ENCODE peak calls at places on chromosomes 12 and 14, in four cellular contexts. O is K562, F is A549, N is HepG2. J is an unnamed sample.

GRCh38 chr14:49880267-49881064 is 12.4 kb upstream of the ARF6 start:
- DNase-seq in O (no peak), F (no peak), N (no peak), J (no peak)

GRCh38 chr12:28780960-28781359 is 368.1 kb upstream of the FAR2 start:
- DNase-seq in O (no peak), F (no peak), N (no peak), J (no peak)

GRCh38 chr12:124646385-124647230 is 79.2 kb upstream of the NCOR2 start:
- DNase-seq in O (no peak), F (no peak), N (no peak), J (no peak)

GRCh38 chr14:102262894-102263462 is 42.0 kb downstream of the MOK start:
- DNase-seq in O (no peak), F (peak), N (peak), J (peak)

GRCh38 chr12:27193106-27193505 is 51.0 kb upstream of the STK38L start:
- DNase-seq in O (no peak), F (no peak), N (no peak), J (no peak)

GRCh38 chr12:130582286-130582685 is 133.8 kb downstream of the RIMBP2 start:
- DNase-seq in O (no peak), F (no peak), N (no peak), J (no peak)

GRCh38 chr12:15227004-15227679 is 5.9 kb upstream of the RERG start:
- DNase-seq in O (no peak), F (peak), N (peak), J (peak)

GRCh38 chr12:124087251-124088141 is 114.5 kb downstream of the ZNF664 start:
- DNase-seq in O (no peak), F (no peak), N (no peak), J (no peak)

GRCh38 chr12:4355843-4356327 is 23.6 kb downstream of the FGF23 start:
- DNase-seq in O (peak), F (no peak), N (peak), J (peak)

GRCh38 chr14:85948163-85948562 is 418.2 kb downstream of the FLRT2 start:
- DNase-seq in O (no peak), F (no peak), N (no peak), J (no peak)

GRCh38 chr12:99596762-99597161 is 50.8 kb upstream of the GARIN6 start:
- DNase-seq in O (no peak), F (no peak), N (no peak), J (no peak)

GRCh38 chr14:80388980-80389711 is 177.8 kb upstream of the DIO2 start:
- DNase-seq in O (no peak), F (peak), N (no peak), J (no peak)

GRCh38 chr14:54175298-54175942 is 218.8 kb upstream of the BMP4 start:
- DNase-seq in O (peak), F (peak), N (peak), J (peak)

GRCh38 chr14:23043749-23044148 is 1.7 kb downstream of the PSMB11 start:
- DNase-seq in O (no peak), F (no peak), N (no peak), J (no peak)

GRCh38 chr12:112868459-112869041 is 38.2 kb upstream of the OAS1 start:
- DNase-seq in O (no peak), F (no peak), N (peak), J (peak)

GRCh38 chr14:34052658-34053014 is 101.8 kb upstream of the EGLN3 start:
- DNase-seq in O (no peak), F (no peak), N (peak), J (no peak)

GRCh38 chr12:42097971-42098370 is 46.7 kb downstream of the GXYLT1 start:
- DNase-seq in O (peak), F (no peak), N (no peak), J (no peak)

GRCh38 chr12:39764944-39765560 is 145.4 kb upstream of the ABCD2 start:
- DNase-seq in O (peak), F (peak), N (peak), J (no peak)

GRCh38 chr14:92386165-92386564 is 63.2 kb downstream of the SLC24A4 start:
- DNase-seq in O (no peak), F (no peak), N (no peak), J (no peak)

GRCh38 chr12:2853626-2854025 is 3.2 kb downstream of the TEX52 start:
- DNase-seq in O (peak), F (peak), N (peak), J (peak)

GRCh38 chr12:77615331-77615730 is 215.4 kb upstream of the NAV3 start:
- DNase-seq in O (no peak), F (no peak), N (no peak), J (peak)

GRCh38 chr14:49549881-49550280 is 36.3 kb downstream of the RPS29 start:
- DNase-seq in O (no peak), F (no peak), N (no peak), J (peak)

GRCh38 chr12:44246481-44247105 is 410.7 kb downstream of the TMEM117 start:
- DNase-seq in O (no peak), F (no peak), N (no peak), J (no peak)

GRCh38 chr14:101031186-101031585 is 127.7 kb upstream of the RTL1 start:
- DNase-seq in O (no peak), F (no peak), N (no peak), J (no peak)

GRCh38 chr14:101291390-101291789 is 269.9 kb upstream of the DIO3 start:
- DNase-seq in O (no peak), F (no peak), N (no peak), J (no peak)

GRCh38 chr14:104383088-104383805 is 196.3 kb upstream of the C14orf180 start:
- DNase-seq in O (no peak), F (no peak), N (no peak), J (no peak)

GRCh38 chr12:29429999-29430698 is 49.2 kb upstream of the ERGIC2 start:
- DNase-seq in O (no peak), F (no peak), N (no peak), J (no peak)

GRCh38 chr12:3271639-3272038 is 194.5 kb downstream of the TSPAN9 start:
- DNase-seq in O (no peak), F (no peak), N (no peak), J (no peak)

GRCh38 chr14:52862652-52863338 is 71.4 kb upstream of the GNPNAT1 start:
- DNase-seq in O (no peak), F (no peak), N (no peak), J (no peak)

GRCh38 chr12:39611818-39612217 is 7.8 kb downstream of the ABCD2 start:
- DNase-seq in O (no peak), F (no peak), N (no peak), J (no peak)

GRCh38 chr14:103418508-103418818 is 33.2 kb downstream of the MARK3 start:
- DNase-seq in O (peak), F (no peak), N (no peak), J (no peak)

GRCh38 chr12:114812858-114813761 is 129.1 kb upstream of the TBX3 start:
- DNase-seq in O (no peak), F (peak), N (peak), J (no peak)

GRCh38 chr14:21106506-21107359 is 5.9 kb downstream of the TMEM253 start:
- DNase-seq in O (peak), F (peak), N (peak), J (peak)

GRCh38 chr14:21106191-21106505 is 5.3 kb downstream of the TMEM253 start:
- DNase-seq in O (no peak), F (no peak), N (no peak), J (no peak)

GRCh38 chr14:21109377-21110260 is 8.8 kb downstream of the TMEM253 start:
- DNase-seq in O (no peak), F (no peak), N (peak), J (no peak)

GRCh38 chr14:21107360-21107781 is 6.5 kb downstream of the TMEM253 start:
- DNase-seq in O (peak), F (no peak), N (no peak), J (no peak)

GRCh38 chr14:21108791-21109190 is 7.9 kb downstream of the TMEM253 start:
- DNase-seq in O (no peak), F (no peak), N (no peak), J (no peak)
- TF ChIP-seq USF2 in O (no peak), F (no peak), N (no peak), J (no peak)

GRCh38 chr12:11861864-11862600 is 208.7 kb upstream of the BCL2L14 start:
- DNase-seq in O (no peak), F (no peak), N (no peak), J (no peak)
- TF ChIP-seq NR3C1 in O (no peak), F (no peak), N (no peak), J (no peak)

DNA sequence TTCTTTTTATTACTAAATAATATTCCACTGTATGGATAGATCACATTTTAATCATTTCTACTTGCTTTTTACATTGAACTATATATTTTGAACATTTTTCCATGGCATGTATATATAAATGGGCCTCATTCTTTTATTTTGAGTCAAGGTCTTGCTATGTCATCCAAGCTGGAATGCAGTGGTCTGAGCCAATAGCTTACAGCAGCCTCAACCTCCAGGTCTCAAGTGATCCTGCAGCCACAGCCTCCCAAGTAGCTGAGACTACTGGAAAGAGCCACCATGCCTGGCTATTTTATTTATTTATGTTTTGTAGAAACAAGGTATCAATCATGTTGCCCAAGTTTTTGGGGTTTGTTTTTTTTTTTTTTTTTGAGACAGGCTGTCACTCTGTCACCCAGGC is 7.6 kb downstream of the FCF1 start:
- DNase-seq in O (no peak), F (no peak), N (no peak), J (no peak)
- TF ChIP-seq JUN in O (no peak), F (no peak), N (no peak), J (no peak)

DNA sequence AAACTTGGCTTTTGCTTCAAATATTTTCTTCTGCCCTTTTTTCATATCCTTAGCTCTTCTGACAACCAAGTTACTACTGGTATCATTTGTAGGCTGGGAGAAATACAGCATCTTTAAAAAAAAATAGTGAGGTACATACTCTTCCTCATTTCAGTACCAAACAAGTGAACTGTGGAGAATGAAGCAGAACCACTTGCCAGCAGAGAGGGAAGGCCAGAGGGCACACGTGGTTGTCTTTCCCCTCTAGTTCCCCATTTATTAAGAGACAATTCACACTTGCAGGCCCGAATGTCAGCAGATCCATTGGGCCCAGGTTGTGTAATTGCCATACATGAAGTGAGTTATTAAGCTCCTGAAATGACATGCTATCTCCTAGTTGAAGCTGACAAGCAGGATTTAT is 3.2 kb downstream of the SUSD6 start:
- DNase-seq in O (no peak), F (no peak), N (no peak), J (no peak)
- TF ChIP-seq USF2 in O (no peak), F (no peak), N (no peak), J (no peak)

GRCh38 chr12:21429994-21430393 is 7.5 kb upstream of the PYROXD1 start:
- DNase-seq in O (no peak), F (no peak), N (no peak), J (peak)

GRCh38 chr12:21433525-21433924 is 3.9 kb upstream of the PYROXD1 start:
- DNase-seq in O (no peak), F (no peak), N (no peak), J (no peak)

GRCh38 chr12:21428241-21428640 is 9.2 kb upstream of the PYROXD1 start:
- DNase-seq in O (no peak), F (no peak), N (no peak), J (no peak)
- TF ChIP-seq NR3C1 in O (no peak), F (no peak), N (no peak), J (no peak)

GRCh38 chr14:71155743-71156142 is 248.5 kb downstream of the PCNX1 start:
- DNase-seq in O (no peak), F (no peak), N (peak), J (no peak)
- TF ChIP-seq JUN in O (no peak), F (no peak), N (no peak), J (no peak)

DNA sequence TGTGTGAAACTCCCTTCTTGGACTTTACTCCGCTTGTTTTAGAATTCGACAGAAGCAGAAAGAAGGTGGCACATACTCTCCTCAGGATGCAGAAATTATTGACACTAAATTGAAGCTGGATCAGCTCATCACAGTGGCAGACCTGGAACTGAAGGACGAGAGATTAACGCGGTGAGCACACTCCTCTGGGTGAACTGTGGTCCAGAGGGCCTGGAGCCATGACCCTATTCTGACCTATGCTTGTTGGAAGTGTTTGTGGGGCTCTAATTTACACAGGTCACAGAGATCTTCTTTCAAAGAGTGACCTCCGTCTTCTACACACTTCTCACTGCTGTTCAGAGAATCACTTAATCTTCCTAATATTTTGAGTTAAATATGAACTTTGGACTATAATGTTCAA is 72.5 kb upstream of the MYF6 start:
- DNase-seq in O (no peak), F (no peak), N (no peak), J (no peak)
- TF ChIP-seq USF2 in O (no peak), F (no peak), N (no peak), J (no peak)

GRCh38 chr12:126791122-126791521 is 1475.8 kb upstream of the TMEM132C start:
- DNase-seq in O (no peak), F (no peak), N (no peak), J (no peak)
- TF ChIP-seq NR3C1 in O (no peak), F (no peak), N (no peak), J (no peak)